ENCODE peak calls at places on chromosomes 5 and 9, in four cellular contexts. K, U, G and B are unnamed samples.

GRCh38 chr9:133429641-133430161 is 7.5 kb downstream of the ADAMTS13 start:
- DNase-seq in U (no peak), K (peak; percentile 71), G (no peak), B (no peak)

GRCh38 chr9:6873862-6874261 is 116.1 kb downstream of the KDM4C start:
- DNase-seq in G (no peak), K (no peak), U (no peak), B (no peak)

GRCh38 chr5:143524338-143524929 is 120.9 kb upstream of the NR3C1 start:
- DNase-seq in K (no peak), G (no peak), U (no peak), B (no peak)

GRCh38 chr5:180173875-180174586 is 35.0 kb downstream of the RASGEF1C start:
- DNase-seq in K (no peak), U (no peak), G (no peak), B (no peak)

GRCh38 chr9:114258866-114259799 is 63.8 kb upstream of the ORM1 start:
- DNase-seq in G (no peak), U (no peak), K (peak; percentile 27), B (no peak)

GRCh38 chr9:112774006-112774996 is 23.7 kb downstream of the SNX30 start:
- DNase-seq in K (no peak), U (no peak), G (no peak), B (no peak)

GRCh38 chr5:168101352-168101751 is 190.1 kb upstream of the WWC1 start:
- DNase-seq in K (no peak), U (no peak), G (no peak), B (no peak)

GRCh38 chr5:93336330-93337110 is 244.5 kb downstream of the NR2F1-AS1 start:
- DNase-seq in U (no peak), G (no peak), K (no peak), B (no peak)

GRCh38 chr9:99391937-99392574 is 170.0 kb downstream of the SEC61B start:
- DNase-seq in K (no peak), U (no peak), G (no peak), B (no peak)

GRCh38 chr5:139473565-139473964 is 2.8 kb downstream of the SMIM33 start:
- DNase-seq in G (no peak), U (no peak), K (no peak), B (no peak)

GRCh38 chr9:106482733-106483132 is 380.2 kb upstream of the ZNF462 start:
- DNase-seq in G (no peak), U (no peak), K (no peak), B (no peak)

GRCh38 chr9:35115680-35116538 is at the start of gene ATOSB:
- DNase-seq in K (peak; percentile 99), G (peak; percentile 97), U (peak; percentile 97), B (peak; percentile 96)

GRCh38 chr9:36401179-36401740 is 1.2 kb upstream of the RNF38 start:
- DNase-seq in U (no peak), K (peak; percentile 92), G (no peak), B (no peak)

GRCh38 chr9:2390028-2390427 is 231.6 kb upstream of the VLDLR start:
- DNase-seq in G (no peak), K (no peak), U (no peak), B (no peak)

GRCh38 chr9:129857207-129857606 is 21.9 kb downstream of the USP20 start:
- DNase-seq in U (no peak), G (peak; percentile 41), K (no peak), B (no peak)

GRCh38 chr9:132896906-132897305 is 18.2 kb downstream of the SPACA9 start:
- DNase-seq in K (no peak), G (no peak), U (no peak), B (peak; percentile 60)

GRCh38 chr9:128384801-128385492 is 13.8 kb downstream of the URM1 start:
- DNase-seq in G (no peak), K (no peak), U (no peak), B (no peak)

GRCh38 chr5:58481828-58482227 is 9.4 kb upstream of the GAPT start:
- DNase-seq in U (no peak), K (no peak), G (no peak), B (no peak)

GRCh38 chr9:126916909-126917308 is 2.3 kb downstream of the RALGPS1 start:
- DNase-seq in G (no peak), K (no peak), U (no peak), B (no peak)

GRCh38 chr5:1662559-1663043 is 137.0 kb downstream of the MRPL36 start:
- DNase-seq in G (peak; percentile 30), K (no peak), U (no peak), B (no peak)

GRCh38 chr5:92909545-92909962 is 671.5 kb downstream of the NR2F1-AS1 start:
- DNase-seq in G (no peak), U (no peak), K (no peak), B (no peak)

GRCh38 chr9:28073278-28073677 is 500.0 kb upstream of the C9orf72 start:
- DNase-seq in U (no peak), G (no peak), K (no peak), B (no peak)

GRCh38 chr9:13979941-13980318 is 334.0 kb downstream of the NFIB start:
- DNase-seq in U (no peak), K (no peak), G (no peak), B (no peak)

GRCh38 chr5:179338123-179338676 is 7.1 kb downstream of the ADAMTS2 start:
- DNase-seq in K (peak; percentile 29), U (no peak), G (no peak), B (no peak)

GRCh38 chr5:152560508-152561137 is 155.5 kb upstream of the NMUR2 start:
- DNase-seq in U (peak; percentile 68), G (peak; percentile 58), K (peak; percentile 74), B (no peak)

GRCh38 chr5:116789522-116789921 is 214.9 kb upstream of the SEMA6A start:
- DNase-seq in U (no peak), G (no peak), K (no peak), B (no peak)

GRCh38 chr9:93711002-93711401 is 134.6 kb downstream of the PHF2 start:
- DNase-seq in U (no peak), K (no peak), G (no peak), B (no peak)

GRCh38 chr9:98142925-98143481 is 24.0 kb upstream of the TRIM14 start:
- DNase-seq in K (no peak), G (no peak), U (no peak), B (no peak)

GRCh38 chr9:32581512-32582143 is 8.7 kb upstream of the NDUFB6 start:
- DNase-seq in U (no peak), K (no peak), G (no peak), B (no peak)

GRCh38 chr5:160923927-160924705 is 72.1 kb upstream of the ATP10B start:
- DNase-seq in K (no peak), G (no peak), U (no peak), B (no peak)

GRCh38 chr9:134236001-134236421 is 71.6 kb upstream of the RNU6ATAC start:
- DNase-seq in G (peak; percentile 54), K (peak; percentile 75), U (no peak), B (no peak)

GRCh38 chr5:170348069-170348702 is 41.0 kb downstream of the KCNMB1 start:
- DNase-seq in G (no peak), K (no peak), U (no peak), B (no peak)

GRCh38 chr9:136660971-136661540 is 1.7 kb upstream of the EGFL7 start:
- DNase-seq in U (no peak), K (no peak), G (no peak), B (no peak)

GRCh38 chr5:56126487-56127179 is 106.5 kb downstream of the ANKRD55 start:
- DNase-seq in K (no peak), G (no peak), U (no peak), B (no peak)

GRCh38 chr5:131224387-131225191 is 39.3 kb upstream of the CDC42SE2 start:
- DNase-seq in G (peak; percentile 48), K (no peak), U (peak; percentile 26), B (no peak)

GRCh38 chr5:124059200-124059599 is 547.2 kb downstream of the CSNK1G3 start:
- DNase-seq in K (no peak), U (no peak), G (no peak), B (no peak)

GRCh38 chr9:108864446-108864845 is 2.4 kb downstream of the ACTL7A start:
- DNase-seq in U (no peak), G (no peak), K (no peak), B (no peak)

DNA sequence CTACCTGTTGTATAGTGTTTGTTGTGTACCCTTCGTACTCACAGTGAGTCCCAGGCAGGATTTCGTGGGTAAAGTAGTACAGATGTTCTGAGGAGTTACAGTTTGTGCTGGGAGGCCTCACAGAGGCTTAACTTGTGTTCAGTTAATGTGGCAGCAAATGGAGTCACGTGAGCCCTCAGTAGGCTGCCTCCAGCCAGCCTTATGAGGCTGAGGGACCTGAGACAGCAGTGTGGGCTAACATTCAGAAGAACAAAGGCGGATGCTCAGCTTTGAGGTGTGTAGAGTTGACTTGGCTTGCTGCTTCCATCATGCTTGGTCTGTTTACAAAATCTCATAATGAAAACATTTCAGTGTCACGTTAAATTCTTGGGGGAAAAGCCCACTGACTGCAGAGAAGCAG is 118.1 kb downstream of the TRIO start:
- DNase-seq in G (no peak), K (no peak), U (no peak), B (no peak)
- H3K4me1 ChIP-seq in G (peaks cover 70% of the 10 kb centered on the region), K (peaks cover 4% of the 10 kb centered on the region), U (peaks cover 80% of the 10 kb centered on the region), B (peaks cover 21% of the 10 kb centered on the region)

DNA sequence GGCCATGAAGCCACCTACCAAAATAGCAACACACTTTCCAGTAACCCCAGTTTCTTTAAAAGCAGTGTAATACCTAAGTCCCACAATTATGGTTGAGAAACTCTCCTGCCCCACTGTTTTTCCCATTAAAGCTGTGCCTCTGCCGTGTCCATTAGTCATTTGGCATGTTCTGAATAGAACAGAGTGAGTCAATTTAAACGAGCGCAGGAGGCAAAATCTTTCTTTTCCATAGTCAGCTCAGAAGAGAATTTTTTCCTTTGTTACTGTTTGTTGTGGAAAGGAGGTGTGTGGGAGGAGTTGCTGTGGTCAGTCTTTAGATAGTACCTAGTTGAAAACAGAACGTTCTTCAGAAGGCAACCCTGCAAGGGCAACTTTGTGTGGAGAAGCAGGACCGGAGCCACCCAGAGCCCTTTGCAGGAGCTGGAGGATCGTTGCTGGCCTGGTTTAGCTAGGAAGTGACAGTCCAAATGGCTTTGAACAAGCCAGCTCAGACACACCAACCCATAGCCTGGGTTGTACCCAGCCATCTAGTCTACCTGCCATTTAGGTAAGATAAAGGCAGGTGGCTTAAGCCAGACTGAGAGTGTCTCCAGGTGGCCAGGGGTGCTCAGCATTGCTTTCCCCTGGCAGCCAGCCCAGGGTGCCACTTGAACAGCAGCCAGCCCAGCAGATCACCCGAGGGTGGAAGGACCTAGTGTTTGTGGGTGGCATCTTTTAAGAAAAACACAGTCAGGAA is 30.4 kb downstream of the GADD45G start:
- DNase-seq in G (no peak), U (no peak), K (no peak), B (no peak)
- H3K4me1 ChIP-seq in G (peaks cover 43% of the 10 kb centered on the region), U (peaks cover 34% of the 10 kb centered on the region), K (peaks cover 10% of the 10 kb centered on the region), B (peaks cover 19% of the 10 kb centered on the region)

GRCh38 chr9:4842213-4842612 is 49.5 kb downstream of the RCL1 start:
- DNase-seq in K (no peak), G (no peak), U (no peak), B (no peak)
- H3K4me1 ChIP-seq in K (peaks cover 5% of the 10 kb centered on the region), G (peaks cover 11% of the 10 kb centered on the region), U (peaks cover 12% of the 10 kb centered on the region), B (peaks cover 9% of the 10 kb centered on the region)

DNA sequence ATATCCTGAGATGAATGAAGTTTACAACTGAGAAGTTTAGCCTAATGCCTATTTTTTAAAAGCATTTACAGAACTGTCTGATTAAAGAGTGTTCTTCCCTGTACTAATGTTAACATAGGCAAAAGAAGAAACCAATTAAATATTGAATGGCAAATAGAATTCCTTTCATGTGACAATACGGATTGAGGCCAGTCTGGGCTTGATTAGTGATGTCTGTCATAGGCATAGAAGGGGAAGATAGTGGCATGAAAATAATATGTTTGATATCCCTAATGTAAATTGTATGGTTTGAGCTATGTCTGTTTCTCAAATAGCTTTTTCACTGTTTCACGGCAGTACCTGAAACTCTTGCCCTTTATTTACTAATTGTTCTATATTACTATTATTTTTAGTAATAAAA is 443.1 kb upstream of the CLINT1 start:
- DNase-seq in U (no peak), K (no peak), G (no peak), B (no peak)
- H3K4me1 ChIP-seq in U (peaks cover 7% of the 10 kb centered on the region), K (no peaks in the 10 kb centered on the region), G (no peaks in the 10 kb centered on the region), B (no peaks in the 10 kb centered on the region)

GRCh38 chr9:122188369-122188768 is 28.7 kb downstream of the MORN5 start:
- DNase-seq in U (no peak), G (no peak), K (no peak), B (no peak)
- H3K4me1 ChIP-seq in U (no peaks in the 10 kb centered on the region), G (no peaks in the 10 kb centered on the region), K (no peaks in the 10 kb centered on the region), B (no peaks in the 10 kb centered on the region)